ENCODE peak calls at places on chromosomes 1 and 21, in ten cellular contexts. F, E, Z, V, D, O, B, J, C and R are unnamed samples. For H3K27me3 and H3K4me1, the result is how much of the 10 kb centered on the place peaks cover.

GRCh38 chr1:116164056-116164889 is 53.1 kb downstream of the MAB21L3 start:
- DNase-seq in F (peak), E (no peak), Z (no peak), V (peak), D (no peak), O (peak), B (no peak), J (no peak), C (no peak), R (no peak)

GRCh38 chr1:117367769-117368059 is 465 bp downstream of the MAN1A2 start:
- DNase-seq in F (no peak), E (no peak), Z (no peak), V (no peak), D (no peak), O (no peak), B (no peak), J (no peak), C (no peak), R (no peak)

GRCh38 chr1:111197598-111198289 is 2.7 kb downstream of the DENND2D start:
- DNase-seq in F (no peak), E (no peak), Z (peak), V (no peak), D (peak), O (no peak), B (no peak), J (no peak), C (no peak), R (no peak)

GRCh38 chr1:209672705-209673630 is 2.2 kb upstream of the G0S2 start:
- DNase-seq in F (no peak), E (no peak), Z (no peak), V (no peak), D (no peak), O (no peak), B (no peak), J (no peak), C (no peak), R (no peak)

GRCh38 chr1:159012495-159012894 is 2.8 kb downstream of the IFI16 start:
- DNase-seq in F (peak), E (no peak), Z (no peak), V (no peak), D (no peak), O (peak), B (no peak), J (no peak), C (peak), R (no peak)

GRCh38 chr1:180581635-180582039 is 22.9 kb downstream of the OVAAL start:
- DNase-seq in F (no peak), E (no peak), Z (no peak), V (no peak), D (no peak), O (no peak), B (no peak), J (no peak), C (no peak), R (no peak)

GRCh38 chr1:52637946-52638345 is 5.0 kb downstream of the SHISAL2A start:
- DNase-seq in F (no peak), E (no peak), Z (no peak), V (no peak), D (no peak), O (no peak), B (no peak), J (no peak), C (no peak), R (no peak)

GRCh38 chr1:223650465-223650864 is 15.0 kb downstream of the CAPN8 start:
- DNase-seq in F (no peak), E (no peak), Z (no peak), V (no peak), D (no peak), O (no peak), B (no peak), J (no peak), C (no peak), R (no peak)

GRCh38 chr1:209542585-209542984 is 40.9 kb upstream of the CAMK1G start:
- DNase-seq in F (no peak), E (no peak), Z (peak), V (no peak), D (no peak), O (no peak), B (no peak), J (no peak), C (no peak), R (no peak)

GRCh38 chr1:172069535-172069934 is 228.2 kb downstream of the DNM3 start:
- DNase-seq in F (no peak), E (no peak), Z (no peak), V (no peak), D (no peak), O (no peak), B (peak), J (no peak), C (no peak), R (no peak)

GRCh38 chr1:234726359-234726836 is 116.4 kb upstream of the IRF2BP2 start:
- DNase-seq in F (peak), E (no peak), Z (peak), V (no peak), D (peak), O (peak), B (no peak), J (no peak), C (peak), R (no peak)

GRCh38 chr1:176785810-176786209 is 322.8 kb downstream of the PAPPA2 start:
- DNase-seq in F (no peak), E (no peak), Z (no peak), V (no peak), D (peak), O (no peak), B (no peak), J (no peak), C (no peak), R (no peak)

GRCh38 chr1:2135425-2135824 is 59.1 kb downstream of the FAAP20 start:
- DNase-seq in F (peak), E (peak), Z (peak), V (peak), D (no peak), O (peak), B (peak), J (peak), C (peak), R (peak)

GRCh38 chr1:214570442-214570841 is 19.0 kb upstream of the PTPN14 start:
- DNase-seq in F (no peak), E (no peak), Z (no peak), V (no peak), D (no peak), O (no peak), B (no peak), J (no peak), C (no peak), R (no peak)

GRCh38 chr1:145690587-145691558 is 16.3 kb downstream of the PDZK1 start:
- DNase-seq in F (no peak), E (no peak), Z (peak), V (no peak), D (no peak), O (no peak), B (peak), J (no peak), C (no peak), R (no peak)

GRCh38 chr1:117371436-117372151 is 4.3 kb downstream of the MAN1A2 start:
- DNase-seq in F (no peak), E (no peak), Z (no peak), V (no peak), D (peak), O (no peak), B (peak), J (peak), C (no peak), R (no peak)

GRCh38 chr1:111497592-111497991 is 5.8 kb downstream of the ADORA3 start:
- DNase-seq in F (no peak), E (no peak), Z (no peak), V (no peak), D (no peak), O (no peak), B (no peak), J (no peak), C (no peak), R (no peak)

GRCh38 chr1:19744335-19744743 is 55.4 kb downstream of the TMCO4 start:
- DNase-seq in F (no peak), E (no peak), Z (no peak), V (no peak), D (no peak), O (no peak), B (no peak), J (no peak), C (no peak), R (no peak)

GRCh38 chr1:179017383-179018326 is 8.0 kb upstream of the FAM20B start:
- DNase-seq in F (no peak), E (no peak), Z (peak), V (no peak), D (no peak), O (no peak), B (no peak), J (no peak), C (no peak), R (no peak)

GRCh38 chr1:172469717-172470116 is 25.8 kb upstream of the PIGC start:
- DNase-seq in F (no peak), E (no peak), Z (no peak), V (no peak), D (no peak), O (no peak), B (no peak), J (no peak), C (no peak), R (no peak)

GRCh38 chr1:40710581-40711315 is 19.2 kb downstream of the NFYC start:
- DNase-seq in F (no peak), E (no peak), Z (peak), V (no peak), D (peak), O (no peak), B (peak), J (no peak), C (no peak), R (no peak)

GRCh38 chr21:46189213-46189958 is 5.1 kb upstream of the SPATC1L start:
- DNase-seq in F (no peak), E (peak), Z (no peak), V (no peak), D (no peak), O (no peak), B (no peak), J (no peak), C (no peak), R (no peak)

GRCh38 chr1:234047113-234047512 is 142.6 kb downstream of the SLC35F3 start:
- DNase-seq in F (no peak), E (no peak), Z (no peak), V (no peak), D (no peak), O (no peak), B (no peak), J (no peak), C (no peak), R (no peak)

GRCh38 chr1:110196917-110197782 is 13.0 kb upstream of the KCNC4 start:
- DNase-seq in F (no peak), E (no peak), Z (peak), V (no peak), D (peak), O (no peak), B (peak), J (no peak), C (no peak), R (no peak)

GRCh38 chr1:7515896-7516295 is 255.2 kb upstream of the VAMP3 start:
- DNase-seq in F (no peak), E (no peak), Z (no peak), V (no peak), D (no peak), O (no peak), B (no peak), J (no peak), C (no peak), R (no peak)
- H3K27me3 ChIP-seq in F (under half), E (under half), Z (under half), V (under half), D (under half), O (under half), B (under half), J (under half), C (under half), R (under half)

GRCh38 chr1:157781048-157781447 is 4.1 kb upstream of the FCRL2 start:
- DNase-seq in F (no peak), E (no peak), Z (peak), V (no peak), D (no peak), O (no peak), B (no peak), J (no peak), C (no peak), R (no peak)
- H3K4me1 ChIP-seq in F (under half), E (under half), Z (under half), V (under half), D (under half), O (under half), B (under half), J (under half), C (under half), R (under half)

DNA sequence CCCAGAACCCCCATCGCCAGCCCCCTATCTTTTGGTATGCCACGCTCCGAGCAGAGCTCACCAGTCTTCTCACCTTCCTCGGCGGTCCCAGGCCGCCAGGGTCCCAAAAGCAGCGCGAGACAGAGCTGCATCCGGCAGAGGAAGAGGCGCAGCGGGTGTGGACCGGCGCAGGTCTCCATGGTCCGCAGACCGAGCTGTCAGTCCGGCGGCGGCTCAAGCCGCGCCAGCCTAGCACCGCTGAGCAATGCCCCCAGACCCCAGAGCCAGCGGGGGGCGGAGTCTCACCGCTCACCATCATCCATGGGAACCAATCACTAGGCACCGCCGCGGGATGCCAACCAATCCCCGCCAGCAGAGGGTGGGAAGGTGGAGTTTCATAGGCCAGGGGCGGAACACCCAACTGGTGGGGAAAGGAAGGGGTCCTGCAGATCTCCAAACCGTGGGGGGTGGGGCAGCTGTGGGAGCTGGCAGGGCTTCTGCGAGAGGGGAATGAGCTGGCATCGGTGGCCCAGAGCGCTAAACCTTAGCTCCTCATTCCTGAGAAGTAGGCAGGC is at the start of gene EPHA10:
- DNase-seq in F (no peak), E (no peak), Z (no peak), V (no peak), D (peak), O (no peak), B (no peak), J (no peak), C (no peak), R (no peak)
- H3K27me3 ChIP-seq in F (under half), E (under half), Z (under half), V (half or more), D (half or more), O (half or more), B (under half), J (under half), C (under half), R (half or more)

DNA sequence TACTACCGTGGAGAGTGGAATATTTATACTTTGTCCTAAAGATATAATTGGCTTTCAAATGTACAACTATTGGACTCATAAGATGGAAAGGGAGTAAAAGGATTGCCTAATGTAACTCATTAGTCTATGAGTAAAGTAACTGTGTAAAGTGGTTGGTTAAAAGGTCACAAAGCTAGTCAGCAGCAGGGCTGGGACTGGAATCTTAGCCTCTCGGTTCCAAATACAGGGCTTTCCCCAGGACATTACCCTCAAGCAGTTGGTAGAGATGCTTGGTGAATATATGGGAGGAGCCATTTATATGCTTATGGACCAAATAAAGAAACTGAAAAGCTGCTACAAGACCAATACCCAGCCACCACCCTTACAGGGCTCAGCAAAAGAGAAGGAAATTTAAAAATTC is 283.7 kb downstream of the HLX start:
- DNase-seq in F (no peak), E (no peak), Z (no peak), V (no peak), D (no peak), O (no peak), B (no peak), J (no peak), C (no peak), R (no peak)
- H3K4me1 ChIP-seq in F (under half), E (under half), Z (under half), V (under half), D (under half), O (under half), B (under half), J (under half), C (under half), R (under half)

DNA sequence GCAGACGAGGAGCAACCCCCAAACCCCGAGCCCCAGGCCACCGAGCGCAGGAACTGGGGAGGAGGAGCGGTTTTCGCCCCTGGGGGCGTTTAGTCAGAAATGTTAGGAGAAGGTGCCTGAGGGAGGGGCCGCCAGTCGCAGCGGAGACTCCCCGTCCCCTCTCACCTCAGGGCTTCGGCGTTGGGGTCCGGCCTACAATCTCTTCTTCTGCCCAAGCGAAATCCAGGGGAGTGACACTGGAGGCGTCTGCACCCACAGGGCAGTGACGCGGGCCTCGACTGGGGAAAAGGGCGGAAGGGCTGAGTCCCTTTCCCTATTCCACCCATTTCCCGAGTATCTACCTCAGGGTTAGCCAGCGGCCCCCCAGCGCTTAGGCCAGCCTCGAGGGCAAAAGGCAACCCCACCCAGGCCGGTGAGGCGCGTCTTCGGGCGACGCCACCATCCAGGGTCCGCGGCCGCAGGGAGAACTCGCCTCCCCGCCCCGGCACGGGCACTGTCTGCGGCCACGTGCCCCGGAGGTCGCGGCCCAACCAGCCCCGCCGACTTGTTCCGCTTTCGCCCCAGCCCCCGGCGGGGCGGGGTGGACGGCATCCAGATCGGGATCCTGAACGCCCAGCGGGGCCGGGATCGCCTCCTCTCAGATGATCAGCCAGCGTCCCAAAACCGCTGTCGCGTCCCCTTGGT is 118.7 kb upstream of the BARHL2 start:
- DNase-seq in F (peak), E (peak), Z (no peak), V (no peak), D (peak), O (no peak), B (no peak), J (peak), C (no peak), R (peak)
- H3K27me3 ChIP-seq in F (under half), E (under half), Z (under half), V (half or more), D (half or more), O (half or more), B (under half), J (under half), C (under half), R (half or more)

DNA sequence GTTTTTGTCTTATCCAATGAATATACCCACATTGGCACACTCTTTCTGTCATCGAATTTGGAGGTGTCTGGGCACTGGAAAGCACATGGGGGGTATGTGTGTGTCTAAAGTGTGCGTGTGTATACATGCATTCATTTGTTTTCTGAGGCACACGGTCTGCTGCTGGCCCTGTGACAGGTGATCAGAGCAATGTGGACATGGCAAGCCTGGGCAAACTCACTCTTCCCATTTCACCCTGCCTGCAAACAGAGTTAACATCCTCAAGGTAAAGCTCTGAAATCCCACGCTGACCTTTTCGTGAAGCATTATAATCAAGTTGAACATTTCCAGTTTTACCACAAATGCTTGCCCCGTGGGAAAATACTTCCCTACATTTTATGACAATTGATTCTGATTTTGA is 160.7 kb downstream of the PBX1 start:
- DNase-seq in F (no peak), E (no peak), Z (no peak), V (no peak), D (no peak), O (no peak), B (peak), J (no peak), C (no peak), R (no peak)
- H3K4me1 ChIP-seq in F (under half), E (under half), Z (under half), V (under half), D (under half), O (half or more), B (half or more), J (under half), C (under half), R (under half)

GRCh38 chr21:44931501-44932365 is 8.1 kb upstream of the SLX9 start:
- DNase-seq in F (peak), E (peak), Z (no peak), V (peak), D (no peak), O (no peak), B (no peak), J (peak), C (no peak), R (no peak)
- H3K27me3 ChIP-seq in F (under half), E (under half), Z (under half), V (half or more), D (half or more), O (under half), B (under half), J (under half), C (under half), R (under half)

DNA sequence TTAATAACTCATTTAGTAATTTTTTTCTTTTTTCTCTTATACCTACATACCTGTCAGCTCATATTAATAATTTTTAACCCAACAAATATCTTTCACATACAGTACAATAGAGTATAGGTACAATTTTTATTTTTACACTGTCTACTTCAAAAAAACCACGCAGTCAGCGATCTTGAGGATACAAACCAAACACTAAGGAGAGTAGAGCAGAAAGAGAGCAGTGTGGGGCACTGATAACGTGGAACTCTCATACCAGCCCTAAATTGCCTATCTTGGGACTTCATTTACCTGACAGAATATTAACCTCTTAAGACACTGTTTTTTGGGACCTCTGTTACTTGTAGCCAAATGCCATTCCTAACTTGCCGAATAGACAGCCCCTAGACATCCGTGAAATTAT is 5.5 kb downstream of the TRMT1L start:
- DNase-seq in F (no peak), E (no peak), Z (no peak), V (no peak), D (no peak), O (no peak), B (no peak), J (no peak), C (no peak), R (no peak)
- H3K4me1 ChIP-seq in F (under half), E (under half), Z (under half), V (under half), D (under half), O (under half), B (under half), J (under half), C (under half), R (under half)

GRCh38 chr1:39679821-39680220 is 7.9 kb upstream of the NT5C1A start:
- DNase-seq in F (no peak), E (no peak), Z (peak), V (no peak), D (no peak), O (no peak), B (no peak), J (no peak), C (no peak), R (no peak)
- H3K27me3 ChIP-seq in F (under half), E (under half), Z (under half), V (under half), D (half or more), O (under half), B (under half), J (under half), C (under half), R (under half)